ENCODE peak calls at places on chromosomes 3 and 15, in five cellular contexts. One of them, this sample, is unnamed.

GRCh38 chr3:20575153-20575552 is 389.1 kb upstream of the SGO1 start:
- DNase-seq in GM03348: peak; percentile 33
- DNase-seq in stomach: no peak
- DNase-seq in EH: peak; percentile 92
- DNase-seq in stimulated activated naive B cell treated with anti-CD40 and anti-IgM and Interleukin-4, amounts not matched to agents 10 μg/mL and 1 μg/mL and 100 μg/mL, for 72 hours: no peak
- DNase-seq in this sample: peak; percentile 43

GRCh38 chr3:135169651-135170050 is 374.6 kb downstream of the EPHB1 start:
- DNase-seq in GM03348: no peak
- DNase-seq in stomach: no peak
- DNase-seq in EH: no peak
- DNase-seq in stimulated activated naive B cell treated with anti-CD40 and anti-IgM and Interleukin-4, amounts not matched to agents 10 μg/mL and 1 μg/mL and 100 μg/mL, for 72 hours: no peak
- DNase-seq in this sample: no peak

GRCh38 chr3:171187706-171188290 is 161.3 kb upstream of the SLC2A2 start:
- DNase-seq in GM03348: peak; percentile 37
- DNase-seq in stomach: no peak
- DNase-seq in EH: peak; percentile 56
- DNase-seq in stimulated activated naive B cell treated with anti-CD40 and anti-IgM and Interleukin-4, amounts not matched to agents 10 μg/mL and 1 μg/mL and 100 μg/mL, for 72 hours: peak; percentile 5
- DNase-seq in this sample: peak; percentile 57

GRCh38 chr3:156388469-156389150 is 166.3 kb downstream of the SSR3 start:
- DNase-seq in GM03348: peak; percentile 88
- DNase-seq in stomach: no peak
- DNase-seq in EH: peak; percentile 94
- DNase-seq in stimulated activated naive B cell treated with anti-CD40 and anti-IgM and Interleukin-4, amounts not matched to agents 10 μg/mL and 1 μg/mL and 100 μg/mL, for 72 hours: no peak
- DNase-seq in this sample: peak; percentile 50

GRCh38 chr15:92385096-92385495 is 8.6 kb upstream of the ST8SIA2 start:
- DNase-seq in GM03348: peak; percentile 25
- DNase-seq in stomach: no peak
- DNase-seq in EH: peak; percentile 21
- DNase-seq in stimulated activated naive B cell treated with anti-CD40 and anti-IgM and Interleukin-4, amounts not matched to agents 10 μg/mL and 1 μg/mL and 100 μg/mL, for 72 hours: no peak
- DNase-seq in this sample: peak; percentile 25

GRCh38 chr3:58637509-58637908 is 29.1 kb downstream of the FAM3D start:
- DNase-seq in GM03348: no peak
- DNase-seq in stomach: no peak
- DNase-seq in EH: no peak
- DNase-seq in stimulated activated naive B cell treated with anti-CD40 and anti-IgM and Interleukin-4, amounts not matched to agents 10 μg/mL and 1 μg/mL and 100 μg/mL, for 72 hours: no peak
- DNase-seq in this sample: no peak

GRCh38 chr3:195817578-195818135 is 5.9 kb upstream of the MUC4 start:
- DNase-seq in GM03348: no peak
- DNase-seq in stomach: no peak
- DNase-seq in EH: no peak
- DNase-seq in stimulated activated naive B cell treated with anti-CD40 and anti-IgM and Interleukin-4, amounts not matched to agents 10 μg/mL and 1 μg/mL and 100 μg/mL, for 72 hours: no peak
- DNase-seq in this sample: no peak

GRCh38 chr3:105614288-105615030 is 247.8 kb downstream of the ALCAM start:
- DNase-seq in GM03348: peak; percentile 21
- DNase-seq in stomach: no peak
- DNase-seq in EH: peak; percentile 71
- DNase-seq in stimulated activated naive B cell treated with anti-CD40 and anti-IgM and Interleukin-4, amounts not matched to agents 10 μg/mL and 1 μg/mL and 100 μg/mL, for 72 hours: no peak
- DNase-seq in this sample: peak; percentile 28

GRCh38 chr3:132879651-132880050 is 157.4 kb upstream of the NPHP3 start:
- DNase-seq in GM03348: no peak
- DNase-seq in stomach: no peak
- DNase-seq in EH: no peak
- DNase-seq in stimulated activated naive B cell treated with anti-CD40 and anti-IgM and Interleukin-4, amounts not matched to agents 10 μg/mL and 1 μg/mL and 100 μg/mL, for 72 hours: no peak
- DNase-seq in this sample: peak; percentile 5

GRCh38 chr3:72343078-72343477 is 505.2 kb downstream of the SHQ1 start:
- DNase-seq in GM03348: peak; percentile 39
- DNase-seq in stomach: no peak
- DNase-seq in EH: peak; percentile 68
- DNase-seq in stimulated activated naive B cell treated with anti-CD40 and anti-IgM and Interleukin-4, amounts not matched to agents 10 μg/mL and 1 μg/mL and 100 μg/mL, for 72 hours: no peak
- DNase-seq in this sample: peak; percentile 53

This sample was measured in astrocyte of the hippocampus.